ENCODE peak calls at places on chromosomes 1 and 21, in six cellular contexts. L is fibroblast of mammary gland, M is nephron progenitor cell, B is HepG2, P is AG09319, Y is PC-9. A is an unnamed sample.
A peak's percentile ranks its signal among the peaks of the same experiment; 100 is the strongest.

GRCh38 chr1:1598051-1598719 is 1.8 kb downstream of the FNDC10 start:
- DNase-seq in B (no peak), P (no peak), L (no peak), Y (no peak), M (no peak), A (no peak)

GRCh38 chr1:25905680-25906643 is at the start of gene STMN1:
- DNase-seq in M (peak; percentile 95), B (peak; percentile 86), Y (no peak), L (peak; percentile 84), P (peak; percentile 62), A (peak; percentile 76)

GRCh38 chr1:70583522-70583921 is 172.5 kb downstream of the CTH start:
- DNase-seq in Y (no peak), B (no peak), P (no peak), M (no peak), L (no peak), A (no peak)

GRCh38 chr1:62484824-62485468 is 48.1 kb downstream of the USP1 start:
- DNase-seq in M (no peak), B (no peak), P (no peak), L (no peak), Y (no peak), A (no peak)

GRCh38 chr1:8096105-8097011 is 70.2 kb upstream of the ERRFI1 start:
- DNase-seq in B (no peak), Y (peak; percentile 92), P (no peak), M (no peak), L (peak; percentile 90), A (no peak)

GRCh38 chr21:28712396-28712795 is 280.3 kb downstream of the LTN1 start:
- DNase-seq in P (no peak), B (no peak), Y (no peak), L (peak; percentile 45), M (no peak), A (no peak)

GRCh38 chr1:204624631-204625216 is 60.8 kb downstream of the LRRN2 start:
- DNase-seq in P (no peak), Y (no peak), L (no peak), M (no peak), B (no peak), A (no peak)

GRCh38 chr1:36095760-36096405 is 7.2 kb downstream of the ADPRS start:
- DNase-seq in L (peak; percentile 26), P (no peak), Y (no peak), M (no peak), B (no peak), A (no peak)

GRCh38 chr1:30524840-30525617 is 198.4 kb downstream of the MATN1 start:
- DNase-seq in Y (no peak), B (no peak), P (no peak), L (no peak), M (no peak), A (no peak)

GRCh38 chr1:15090373-15090772 is 63.2 kb upstream of the TMEM51 start:
- DNase-seq in Y (peak; percentile 84), P (no peak), L (no peak), M (peak; percentile 80), B (peak; percentile 64), A (no peak)

GRCh38 chr1:84603223-84603622 is 29.0 kb upstream of the CTBS start:
- DNase-seq in L (peak; percentile 16), P (no peak), Y (peak; percentile 61), M (no peak), B (no peak), A (no peak)

GRCh38 chr21:15850645-15851044 is 120.9 kb downstream of the USP25 start:
- DNase-seq in L (peak; percentile 62), M (no peak), Y (peak; percentile 64), P (no peak), B (peak; percentile 1), A (no peak)

GRCh38 chr1:177132141-177132540 is 32.4 kb downstream of the ASTN1 start:
- DNase-seq in P (no peak), L (no peak), B (no peak), M (no peak), Y (no peak), A (no peak)

GRCh38 chr1:147719711-147720225 is 40.6 kb downstream of the GJA5 start:
- DNase-seq in Y (no peak), P (no peak), L (no peak), B (no peak), M (no peak), A (no peak)

GRCh38 chr21:44300262-44300959 is 558 bp downstream of the PFKL start:
- DNase-seq in Y (no peak), B (peak; percentile 29), L (peak; percentile 19), P (no peak), M (peak; percentile 66), A (peak; percentile 68)

GRCh38 chr1:33161061-33161681 is 20.7 kb downstream of the TRIM62 start:
- DNase-seq in Y (no peak), B (no peak), L (no peak), M (no peak), P (no peak), A (no peak)

GRCh38 chr21:46168238-46168637 is 12.9 kb upstream of the FTCD start:
- DNase-seq in P (no peak), B (no peak), L (no peak), M (no peak), Y (no peak), A (peak; percentile 4)

GRCh38 chr21:38500073-38500472 is 1.8 kb upstream of the ERG start:
- DNase-seq in Y (no peak), B (no peak), M (no peak), L (no peak), P (no peak), A (no peak)

GRCh38 chr1:85801520-85801919 is 93.3 kb upstream of the ZNHIT6 start:
- DNase-seq in L (peak; percentile 39), Y (no peak), B (no peak), M (no peak), P (no peak), A (no peak)

GRCh38 chr1:1179339-1179982 is 5.8 kb downstream of the TTLL10 start:
- DNase-seq in B (no peak), P (no peak), L (no peak), Y (no peak), M (peak; percentile 68), A (peak; percentile 17)

GRCh38 chr1:95953005-95953404 is 719.0 kb downstream of the RWDD3 start:
- DNase-seq in M (no peak), P (no peak), L (peak; percentile 31), Y (no peak), B (no peak), A (no peak)

GRCh38 chr1:8171751-8172464 is 145.8 kb upstream of the ERRFI1 start:
- DNase-seq in P (no peak), M (no peak), L (peak; percentile 71), B (no peak), Y (no peak), A (no peak)

GRCh38 chr1:160858127-160858909 is 4.4 kb downstream of the CD244 start:
- DNase-seq in Y (no peak), P (no peak), L (no peak), M (no peak), B (no peak), A (no peak)

GRCh38 chr1:235875236-235875635 is 8.5 kb upstream of the LYST start:
- DNase-seq in M (no peak), B (no peak), P (no peak), Y (no peak), L (no peak), A (no peak)

GRCh38 chr1:219476716-219477115 is 136.2 kb downstream of the ZC3H11B start:
- DNase-seq in M (no peak), L (no peak), P (no peak), B (no peak), Y (no peak), A (no peak)

GRCh38 chr1:48055854-48056253 is 58.7 kb upstream of the TRABD2B start:
- DNase-seq in Y (no peak), M (no peak), L (no peak), B (no peak), P (no peak), A (no peak)

GRCh38 chr1:234934611-234935033 is 194.0 kb downstream of the TOMM20 start:
- DNase-seq in P (no peak), M (no peak), L (peak; percentile 81), Y (no peak), B (no peak), A (no peak)

GRCh38 chr1:222104661-222105392 is 362.9 kb upstream of the DUSP10 start:
- DNase-seq in M (peak; percentile 56), L (no peak), P (no peak), B (no peak), Y (no peak), A (no peak)

GRCh38 chr1:222105861-222106260 is 364.0 kb upstream of the DUSP10 start:
- DNase-seq in L (no peak), B (no peak), Y (no peak), M (no peak), P (no peak), A (no peak)

GRCh38 chr1:222105393-222105737 is 363.5 kb upstream of the DUSP10 start:
- DNase-seq in B (peak; percentile 22), Y (no peak), P (no peak), M (no peak), L (no peak), A (no peak)

GRCh38 chr1:222107975-222108374 is 366.1 kb upstream of the DUSP10 start:
- DNase-seq in L (no peak), B (no peak), M (no peak), P (no peak), Y (no peak), A (no peak)

GRCh38 chr1:222106369-222106768 is 364.5 kb upstream of the DUSP10 start:
- DNase-seq in P (no peak), Y (no peak), L (no peak), B (no peak), M (no peak), A (no peak)
- TF ChIP-seq CTCF in P (no peak), Y (no peak), L (no peak), B (no peak), M (no peak), A (no peak)

DNA sequence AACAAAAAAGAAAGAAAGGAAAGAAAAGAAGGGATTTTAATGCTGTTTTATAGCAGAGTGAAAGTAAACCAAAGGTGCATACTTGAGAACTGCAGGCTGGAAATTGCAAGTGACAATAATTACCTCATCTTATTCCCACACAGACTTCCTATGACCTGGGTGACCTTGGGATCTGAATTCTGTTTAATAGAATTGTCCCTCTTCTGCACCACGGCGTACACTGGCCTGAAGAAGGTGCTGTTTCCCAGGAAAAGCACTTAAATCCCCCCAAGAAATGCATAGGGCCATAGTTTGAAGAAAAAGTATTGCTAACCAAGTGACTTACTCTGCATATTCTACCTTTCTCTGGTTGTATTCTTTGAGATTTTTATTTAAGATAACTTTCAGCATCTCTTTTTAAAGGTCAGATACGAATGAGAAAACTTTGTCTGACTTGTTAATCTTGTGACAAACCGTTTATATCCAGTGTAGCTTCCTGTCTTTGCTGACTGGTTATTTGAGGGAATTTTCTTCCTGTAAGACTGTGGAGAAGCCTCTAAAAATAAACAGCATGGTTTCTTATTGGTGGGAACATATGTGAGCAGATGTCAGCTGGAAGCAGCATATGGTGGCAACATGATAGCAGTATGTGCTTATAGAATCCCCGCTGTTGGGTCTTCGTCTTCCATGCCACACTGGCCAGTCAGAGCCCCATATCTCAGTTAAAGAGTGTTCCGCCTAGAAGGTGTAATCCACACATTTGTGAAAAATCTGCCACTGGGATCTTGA is 16.3 kb downstream of the TGFB2 start:
- DNase-seq in B (peak; percentile 66), L (peak; percentile 71), P (no peak), Y (no peak), M (no peak), A (no peak)
- TF ChIP-seq CTCF in B (peak; percentile 82), L (peak; percentile 80), P (peak; percentile 63), Y (peak; percentile 52), M (peak; percentile 59), A (no peak)

GRCh38 chr1:195733826-195734225 is 874.4 kb downstream of the KCNT2 start:
- DNase-seq in B (peak; percentile 8), L (peak; percentile 25), P (no peak), Y (no peak), M (peak; percentile 12), A (no peak)
- TF ChIP-seq CTCF in B (no peak), L (peak; percentile 47), P (peak; percentile 17), Y (peak; percentile 65), M (peak; percentile 55), A (no peak)

GRCh38 chr1:178733972-178734371 is 8.9 kb downstream of the RALGPS2 start:
- DNase-seq in B (no peak), P (no peak), M (no peak), Y (no peak), L (peak; percentile 14), A (no peak)
- TF ChIP-seq CTCF in B (no peak), P (no peak), M (peak; percentile 27), Y (peak; percentile 43), L (peak; percentile 36), A (no peak)

A was measured in activated B cell treated with CpG ODN at 0.5 μM for 24 hours.